ENCODE peak calls at places on chromosomes 1 and 21, in nine cellular contexts. Q, D, M, T, E, Y, H, I and F are unnamed samples.

GRCh38 chr1:110433803-110434202 is 17.1 kb upstream of the PROK1 start:
- DNase-seq in Q (peak), D (no peak), M (peak), T (peak), E (no peak), Y (peak), H (peak), I (no peak), F (peak)

GRCh38 chr1:150234309-150234646 is 1.6 kb downstream of the ANP32E start:
- DNase-seq in Q (no peak), D (no peak), M (no peak), T (no peak), E (no peak), Y (no peak), H (no peak), I (no peak), F (no peak)

GRCh38 chr1:4931486-4931885 is 277.1 kb downstream of the AJAP1 start:
- DNase-seq in Q (peak), D (no peak), M (no peak), T (no peak), E (no peak), Y (no peak), H (no peak), I (no peak), F (peak)

GRCh38 chr1:218344814-218345672 is at the start of gene TGFB2:
- DNase-seq in Q (peak), D (peak), M (peak), T (no peak), E (peak), Y (peak), H (peak), I (no peak), F (peak)

GRCh38 chr1:224929335-224930237 is at the start of gene DNAH14:
- DNase-seq in Q (peak), D (no peak), M (peak), T (no peak), E (peak), Y (peak), H (peak), I (peak), F (peak)

GRCh38 chr21:44984792-44985440 is 45.1 kb downstream of the SLX9 start:
- DNase-seq in Q (no peak), D (no peak), M (no peak), T (no peak), E (no peak), Y (no peak), H (no peak), I (no peak), F (no peak)

GRCh38 chr21:36134820-36135390 is at the start of gene CBR3:
- DNase-seq in Q (no peak), D (peak), M (peak), T (no peak), E (peak), Y (peak), H (peak), I (peak), F (peak)

GRCh38 chr1:33008051-33008914 is 28.4 kb downstream of the AK2 start:
- DNase-seq in Q (peak), D (no peak), M (no peak), T (no peak), E (no peak), Y (peak), H (peak), I (no peak), F (peak)

GRCh38 chr1:91829293-91830153 is 56.4 kb downstream of the TGFBR3 start:
- DNase-seq in Q (no peak), D (no peak), M (no peak), T (no peak), E (no peak), Y (no peak), H (no peak), I (no peak), F (no peak)

GRCh38 chr1:220732621-220733020 is 15.5 kb upstream of the MTARC2 start:
- DNase-seq in Q (no peak), D (no peak), M (no peak), T (no peak), E (no peak), Y (no peak), H (no peak), I (no peak), F (no peak)

GRCh38 chr1:119327066-119327435 is 41.5 kb upstream of the HAO2 start:
- DNase-seq in Q (no peak), D (no peak), M (no peak), T (no peak), E (no peak), Y (peak), H (no peak), I (no peak), F (no peak)
- H3K4me3 ChIP-seq in Q (peak), D (peak), M (peak), T (no peak), E (peak), Y (peak), H (peak), I (peak), F (no peak)

GRCh38 chr1:205446828-205447227 is 9.0 kb downstream of the BLACAT1 start:
- DNase-seq in Q (no peak), D (no peak), M (no peak), T (no peak), E (no peak), Y (no peak), H (no peak), I (no peak), F (no peak)

GRCh38 chr1:205448540-205449253 is 7.1 kb downstream of the BLACAT1 start:
- DNase-seq in Q (peak), D (no peak), M (no peak), T (no peak), E (no peak), Y (no peak), H (no peak), I (no peak), F (peak)

GRCh38 chr1:205445653-205445955 is 10.2 kb downstream of the BLACAT1 start:
- DNase-seq in Q (no peak), D (no peak), M (no peak), T (no peak), E (no peak), Y (no peak), H (no peak), I (no peak), F (no peak)

GRCh38 chr1:205449254-205449749 is 6.5 kb downstream of the BLACAT1 start:
- DNase-seq in Q (no peak), D (no peak), M (no peak), T (no peak), E (no peak), Y (no peak), H (no peak), I (no peak), F (peak)

DNA sequence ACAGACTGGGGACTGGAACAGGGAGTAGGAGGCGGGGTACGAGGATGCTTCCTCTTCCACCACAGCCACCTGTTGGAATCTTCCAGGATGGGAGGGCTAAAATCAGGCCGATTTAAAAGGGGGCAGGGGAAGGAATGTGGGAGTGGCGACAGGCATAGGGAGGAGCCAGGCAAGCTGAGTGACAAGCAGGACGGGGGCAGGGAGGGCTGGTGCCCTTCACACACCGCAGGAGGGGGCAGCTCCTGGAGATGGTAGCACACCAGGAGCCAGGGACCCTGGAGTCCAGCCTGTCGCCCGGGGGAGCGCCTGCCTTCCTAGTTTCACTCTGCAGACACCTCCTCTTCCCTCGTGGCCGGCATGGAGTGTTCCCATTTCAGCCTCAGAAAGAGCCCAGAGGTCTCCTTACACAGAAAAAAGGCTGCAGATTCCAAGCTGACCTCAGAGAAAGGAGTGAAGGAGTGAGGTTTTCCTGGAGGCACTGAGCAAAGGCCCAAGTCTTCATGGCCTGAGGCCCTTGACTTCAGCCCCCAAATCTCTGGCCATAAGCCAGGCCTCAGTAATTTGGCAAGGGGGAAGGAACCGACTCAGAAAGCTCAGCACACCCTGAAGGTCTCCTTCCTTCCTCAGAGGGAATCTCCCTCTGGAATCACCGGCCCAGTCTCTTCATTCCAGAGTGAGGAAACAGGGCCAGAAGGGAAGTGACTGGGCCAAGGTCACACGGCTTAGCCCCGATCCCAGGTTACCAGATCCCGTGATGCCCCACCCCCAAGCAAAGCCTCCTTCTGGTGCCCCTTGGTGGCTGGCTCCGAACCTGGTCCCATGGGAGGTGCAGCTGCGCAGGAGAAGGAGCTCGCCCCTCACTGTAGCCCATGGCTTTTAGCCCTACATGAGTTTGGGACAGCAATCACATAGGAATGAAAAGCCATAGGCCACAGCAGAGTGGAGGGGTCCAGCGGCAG is 8.1 kb downstream of the BLACAT1 start:
- DNase-seq in Q (no peak), D (no peak), M (no peak), T (no peak), E (no peak), Y (no peak), H (no peak), I (no peak), F (peak)
- H3K4me3 ChIP-seq in Q (no peak), D (no peak), M (no peak), T (no peak), E (no peak), Y (no peak), H (no peak), I (no peak), F (peak)

GRCh38 chr1:155062151-155062686 is 1.3 kb upstream of the EFNA4 start:
- DNase-seq in Q (no peak), D (no peak), M (no peak), T (peak), E (no peak), Y (no peak), H (no peak), I (no peak), F (no peak)
- H3K4me3 ChIP-seq in Q (no peak), D (no peak), M (no peak), T (peak), E (no peak), Y (no peak), H (no peak), I (peak), F (no peak)

GRCh38 chr1:156574039-156574633 is 1.8 kb upstream of the IQGAP3 start:
- DNase-seq in Q (no peak), D (no peak), M (no peak), T (no peak), E (no peak), Y (no peak), H (no peak), I (no peak), F (no peak)

GRCh38 chr1:156577512-156577911 is 2.0 kb upstream of the TTC24 start:
- DNase-seq in Q (no peak), D (no peak), M (no peak), T (no peak), E (no peak), Y (no peak), H (no peak), I (no peak), F (peak)

GRCh38 chr1:156571261-156571958 is 955 bp downstream of the IQGAP3 start:
- DNase-seq in Q (peak), D (no peak), M (peak), T (no peak), E (no peak), Y (peak), H (peak), I (no peak), F (peak)

GRCh38 chr1:156571959-156572662 is at the start of gene IQGAP3:
- DNase-seq in Q (peak), D (peak), M (peak), T (peak), E (peak), Y (peak), H (peak), I (peak), F (peak)

GRCh38 chr1:156572663-156573018 is 276 bp upstream of the IQGAP3 start:
- DNase-seq in Q (no peak), D (no peak), M (no peak), T (no peak), E (no peak), Y (no peak), H (no peak), I (no peak), F (no peak)
- H3K4me3 ChIP-seq in Q (no peak), D (no peak), M (peak), T (peak), E (no peak), Y (peak), H (peak), I (peak), F (peak)